ENCODE peak calls at places on chromosomes 12 and 14, in ten cellular contexts. R, K, M, E, O, I, Z, B, C and Y are unnamed samples.

GRCh38 chr12:50580436-50580835 is 75.7 kb downstream of the DIP2B start:
- DNase-seq in I (no peak), Z (no peak), R (no peak), B (no peak), C (no peak), M (no peak), O (no peak), K (no peak), E (no peak), Y (no peak)

GRCh38 chr12:127811988-127812387 is 455.0 kb upstream of the TMEM132C start:
- DNase-seq in I (no peak), O (no peak), K (no peak), M (no peak), R (no peak), Z (no peak), E (peak; percentile 25), B (peak; percentile 94), C (no peak), Y (no peak)

GRCh38 chr14:103348154-103348553 is 14.1 kb downstream of the EIF5 start:
- DNase-seq in E (no peak), C (no peak), B (no peak), Z (no peak), K (no peak), O (no peak), R (no peak), I (no peak), M (no peak), Y (no peak)

GRCh38 chr14:24368562-24369252 is 723 bp downstream of the NFATC4 start:
- DNase-seq in B (peak; percentile 26), M (peak; percentile 29), R (peak; percentile 37), E (no peak), Z (no peak), C (no peak), O (peak; percentile 44), I (no peak), K (no peak), Y (peak; percentile 24)

GRCh38 chr12:114406326-114407033 is 536 bp upstream of the TBX5 start:
- DNase-seq in R (no peak), K (no peak), B (no peak), I (no peak), M (no peak), Z (no peak), O (no peak), C (no peak), E (no peak), Y (no peak)

GRCh38 chr14:53327716-53328115 is 174.6 kb upstream of the DDHD1 start:
- DNase-seq in Z (no peak), M (no peak), B (no peak), K (no peak), O (no peak), R (no peak), I (no peak), C (peak; percentile 87), E (peak; percentile 23), Y (no peak)

GRCh38 chr12:19419086-19419485 is 20.2 kb upstream of the AEBP2 start:
- DNase-seq in R (no peak), E (no peak), K (no peak), Z (no peak), I (no peak), O (no peak), B (no peak), M (no peak), C (no peak), Y (no peak)

GRCh38 chr12:106226884-106227640 is 20.8 kb downstream of the CKAP4 start:
- DNase-seq in R (no peak), I (no peak), M (peak; percentile 14), K (peak; percentile 67), Z (no peak), O (no peak), B (no peak), E (no peak), C (peak; percentile 87), Y (peak; percentile 23)

GRCh38 chr14:68036203-68036602 is 216.6 kb downstream of the RAD51B start:
- DNase-seq in Z (no peak), C (no peak), E (no peak), K (no peak), O (no peak), R (no peak), M (no peak), B (no peak), I (no peak), Y (no peak)

GRCh38 chr12:12715459-12716150 is 1.6 kb upstream of the CDKN1B start:
- DNase-seq in I (no peak), C (peak; percentile 5), K (peak; percentile 68), M (peak; percentile 53), Z (no peak), E (no peak), O (no peak), R (peak; percentile 23), B (no peak), Y (peak; percentile 76)

GRCh38 chr12:47852096-47852571 is 32.4 kb upstream of the HDAC7 start:
- DNase-seq in I (no peak), B (no peak), M (no peak), K (no peak), C (no peak), E (no peak), O (no peak), R (no peak), Z (no peak), Y (no peak)

GRCh38 chr14:61560323-61560722 is 135.0 kb upstream of the HIF1A start:
- DNase-seq in K (peak; percentile 38), C (peak; percentile 52), E (no peak), I (no peak), O (no peak), B (no peak), Z (no peak), M (no peak), R (no peak), Y (no peak)

GRCh38 chr14:91280129-91280528 is 35.6 kb upstream of the GPR68 start:
- DNase-seq in Z (no peak), I (no peak), K (no peak), B (no peak), C (no peak), E (no peak), R (no peak), M (no peak), O (no peak), Y (no peak)

GRCh38 chr14:99687284-99688209 is 3.4 kb downstream of the CYP46A1 start:
- DNase-seq in I (no peak), Z (no peak), M (peak; percentile 35), E (no peak), R (no peak), B (no peak), K (peak; percentile 31), C (peak; percentile 40), O (peak; percentile 26), Y (peak; percentile 39)

GRCh38 chr12:6056406-6057211 is 67.9 kb downstream of the VWF start:
- DNase-seq in R (no peak), Z (no peak), M (no peak), E (no peak), O (no peak), C (no peak), I (no peak), B (no peak), K (peak; percentile 68), Y (peak; percentile 20)